ENCODE peak calls at places on chromosomes 11 and 22, in six cellular contexts. One of them, this sample, is unnamed.

GRCh38 chr11:125256471-125257010 is 92.0 kb downstream of the PKNOX2 start:
- DNase-seq in gastrocnemius medialis: no peak
- DNase-seq in IMR-90: no peak
- DNase-seq in GM12891: no peak
- DNase-seq in A549: no peak
- DNase-seq in GM12892: no peak
- DNase-seq in this sample: no peak

GRCh38 chr11:103051986-103052385 is 40.0 kb downstream of the DCUN1D5 start:
- DNase-seq in gastrocnemius medialis: no peak
- DNase-seq in IMR-90: peak
- DNase-seq in GM12891: no peak
- DNase-seq in A549: no peak
- DNase-seq in GM12892: no peak
- DNase-seq in this sample: no peak

GRCh38 chr11:116852261-116853125 is 15.1 kb upstream of the APOA1 start:
- DNase-seq in gastrocnemius medialis: no peak
- DNase-seq in IMR-90: peak
- DNase-seq in GM12891: no peak
- DNase-seq in A549: no peak
- DNase-seq in GM12892: no peak
- DNase-seq in this sample: peak

GRCh38 chr11:35103366-35104194 is 35.4 kb upstream of the CD44 start:
- DNase-seq in gastrocnemius medialis: no peak
- DNase-seq in IMR-90: peak
- DNase-seq in GM12891: no peak
- DNase-seq in A549: no peak
- DNase-seq in GM12892: no peak
- DNase-seq in this sample: no peak

GRCh38 chr11:16511109-16511806 is 154.9 kb upstream of the SOX6 start:
- DNase-seq in gastrocnemius medialis: no peak
- DNase-seq in IMR-90: peak
- DNase-seq in GM12891: no peak
- DNase-seq in A549: no peak
- DNase-seq in GM12892: no peak
- DNase-seq in this sample: no peak

GRCh38 chr11:2198621-2199365 is 27.2 kb upstream of the TH start:
- DNase-seq in gastrocnemius medialis: no peak
- DNase-seq in IMR-90: no peak
- DNase-seq in GM12891: no peak
- DNase-seq in A549: no peak
- DNase-seq in GM12892: no peak
- DNase-seq in this sample: no peak

GRCh38 chr11:121671276-121672168 is 218.8 kb upstream of the SORL1-AS1 start:
- DNase-seq in gastrocnemius medialis: no peak
- DNase-seq in IMR-90: peak
- DNase-seq in GM12891: no peak
- DNase-seq in A549: no peak
- DNase-seq in GM12892: no peak
- DNase-seq in this sample: no peak

GRCh38 chr11:13174090-13174489 is 103.5 kb upstream of the BMAL1 start:
- DNase-seq in gastrocnemius medialis: no peak
- DNase-seq in IMR-90: peak
- DNase-seq in GM12891: no peak
- DNase-seq in A549: no peak
- DNase-seq in GM12892: no peak
- DNase-seq in this sample: no peak

GRCh38 chr11:11620251-11620965 is 1.4 kb downstream of the GALNT18 start:
- DNase-seq in gastrocnemius medialis: no peak
- DNase-seq in IMR-90: peak
- DNase-seq in GM12891: peak
- DNase-seq in A549: peak
- DNase-seq in GM12892: peak
- DNase-seq in this sample: no peak

GRCh38 chr11:12884751-12885318 is 124.3 kb upstream of the RASSF10 start:
- DNase-seq in gastrocnemius medialis: no peak
- DNase-seq in IMR-90: no peak
- DNase-seq in GM12891: no peak
- DNase-seq in A549: no peak
- DNase-seq in GM12892: no peak
- DNase-seq in this sample: no peak

GRCh38 chr22:20904008-20904979 is 12.9 kb upstream of the CRKL start:
- DNase-seq in gastrocnemius medialis: peak
- DNase-seq in IMR-90: peak
- DNase-seq in GM12891: no peak
- DNase-seq in A549: peak
- DNase-seq in GM12892: no peak
- DNase-seq in this sample: peak

GRCh38 chr11:17745032-17745772 is 10.6 kb downstream of the KCNC1 start:
- DNase-seq in gastrocnemius medialis: no peak
- DNase-seq in IMR-90: no peak
- DNase-seq in GM12891: no peak
- DNase-seq in A549: no peak
- DNase-seq in GM12892: no peak
- DNase-seq in this sample: no peak

GRCh38 chr11:92246637-92247036 is 22.0 kb downstream of the FAT3 start:
- DNase-seq in gastrocnemius medialis: no peak
- DNase-seq in IMR-90: no peak
- DNase-seq in GM12891: no peak
- DNase-seq in A549: no peak
- DNase-seq in GM12892: no peak
- DNase-seq in this sample: no peak

GRCh38 chr11:3160252-3161031 is 4.7 kb downstream of the OSBPL5 start:
- DNase-seq in gastrocnemius medialis: peak
- DNase-seq in IMR-90: peak
- DNase-seq in GM12891: no peak
- DNase-seq in A549: no peak
- DNase-seq in GM12892: no peak
- DNase-seq in this sample: peak

GRCh38 chr22:19519041-19519926 is 4.9 kb downstream of the CLDN5 start:
- DNase-seq in gastrocnemius medialis: no peak
- DNase-seq in IMR-90: no peak
- DNase-seq in GM12891: no peak
- DNase-seq in A549: no peak
- DNase-seq in GM12892: no peak
- DNase-seq in this sample: no peak

GRCh38 chr22:25203082-25203481 is 3.4 kb downstream of the CRYBB3 start:
- DNase-seq in gastrocnemius medialis: no peak
- DNase-seq in IMR-90: no peak
- DNase-seq in GM12891: no peak
- DNase-seq in A549: no peak
- DNase-seq in GM12892: no peak
- DNase-seq in this sample: no peak

GRCh38 chr11:35313066-35313765 is 106.1 kb downstream of the SLC1A2 start:
- DNase-seq in gastrocnemius medialis: peak
- DNase-seq in IMR-90: no peak
- DNase-seq in GM12891: peak
- DNase-seq in A549: no peak
- DNase-seq in GM12892: peak
- DNase-seq in this sample: no peak

GRCh38 chr22:42688241-42688913 is 32.3 kb downstream of the A4GALT start:
- DNase-seq in gastrocnemius medialis: peak
- DNase-seq in IMR-90: peak
- DNase-seq in GM12891: no peak
- DNase-seq in A549: peak
- DNase-seq in GM12892: no peak
- DNase-seq in this sample: no peak

GRCh38 chr11:134015541-134015940 is 53.3 kb upstream of the JAM3 start:
- DNase-seq in gastrocnemius medialis: no peak
- DNase-seq in IMR-90: no peak
- DNase-seq in GM12891: no peak
- DNase-seq in A549: no peak
- DNase-seq in GM12892: no peak
- DNase-seq in this sample: no peak

DNA sequence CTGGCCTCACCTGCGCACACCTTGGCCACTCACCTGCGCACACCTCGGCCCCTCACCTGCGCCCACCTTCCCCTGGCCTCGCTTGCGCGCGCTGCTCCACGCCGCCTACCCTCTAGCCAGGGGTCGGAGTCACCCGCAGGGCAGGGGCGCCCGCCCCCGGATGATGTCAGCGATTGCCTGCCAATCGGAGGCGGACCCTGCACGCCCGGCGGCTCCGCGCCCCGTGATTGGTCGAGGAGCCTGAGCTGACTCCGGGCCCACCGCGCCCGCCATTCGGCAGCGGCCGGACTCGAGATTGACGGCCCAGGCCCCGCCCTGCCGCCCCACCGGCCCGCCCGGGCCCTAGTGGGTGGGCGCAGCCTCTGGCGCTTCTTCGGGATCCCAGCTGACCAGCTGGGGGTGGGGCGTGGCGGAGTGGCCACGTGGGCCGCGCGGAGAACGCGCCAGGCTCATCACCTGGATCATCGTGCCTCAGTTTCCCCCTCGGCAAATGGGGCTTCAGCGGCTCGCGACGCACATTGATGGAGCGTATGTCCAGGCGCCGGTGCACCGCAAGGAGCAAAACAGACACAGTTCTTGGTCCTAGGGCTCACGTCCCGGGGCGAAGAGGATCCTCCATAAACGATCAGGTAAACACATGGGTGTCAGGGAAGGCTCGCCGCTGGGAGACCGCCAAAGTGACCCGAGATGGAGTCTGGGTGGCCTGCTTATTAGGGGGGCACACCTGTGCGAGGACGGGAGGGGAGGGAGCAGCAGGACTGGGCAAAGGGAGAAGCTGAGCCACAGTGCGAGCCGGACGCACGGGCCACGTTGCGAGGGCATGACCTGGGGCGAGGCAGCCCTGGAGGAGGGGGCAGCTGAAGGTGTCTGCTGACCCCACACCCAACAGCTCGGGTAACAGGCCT is at the start of gene DHCR7:
- DNase-seq in gastrocnemius medialis: peak
- DNase-seq in IMR-90: peak
- DNase-seq in GM12891: peak
- DNase-seq in A549: peak
- DNase-seq in GM12892: peak
- DNase-seq in this sample: peak
- TF ChIP-seq POLR2A in gastrocnemius medialis: peak
- TF ChIP-seq POLR2A in IMR-90: no peak
- TF ChIP-seq POLR2A in GM12891: no peak
- TF ChIP-seq POLR2A in A549: peak
- TF ChIP-seq POLR2A in GM12892: peak
- TF ChIP-seq POLR2A in this sample: peak

DNA sequence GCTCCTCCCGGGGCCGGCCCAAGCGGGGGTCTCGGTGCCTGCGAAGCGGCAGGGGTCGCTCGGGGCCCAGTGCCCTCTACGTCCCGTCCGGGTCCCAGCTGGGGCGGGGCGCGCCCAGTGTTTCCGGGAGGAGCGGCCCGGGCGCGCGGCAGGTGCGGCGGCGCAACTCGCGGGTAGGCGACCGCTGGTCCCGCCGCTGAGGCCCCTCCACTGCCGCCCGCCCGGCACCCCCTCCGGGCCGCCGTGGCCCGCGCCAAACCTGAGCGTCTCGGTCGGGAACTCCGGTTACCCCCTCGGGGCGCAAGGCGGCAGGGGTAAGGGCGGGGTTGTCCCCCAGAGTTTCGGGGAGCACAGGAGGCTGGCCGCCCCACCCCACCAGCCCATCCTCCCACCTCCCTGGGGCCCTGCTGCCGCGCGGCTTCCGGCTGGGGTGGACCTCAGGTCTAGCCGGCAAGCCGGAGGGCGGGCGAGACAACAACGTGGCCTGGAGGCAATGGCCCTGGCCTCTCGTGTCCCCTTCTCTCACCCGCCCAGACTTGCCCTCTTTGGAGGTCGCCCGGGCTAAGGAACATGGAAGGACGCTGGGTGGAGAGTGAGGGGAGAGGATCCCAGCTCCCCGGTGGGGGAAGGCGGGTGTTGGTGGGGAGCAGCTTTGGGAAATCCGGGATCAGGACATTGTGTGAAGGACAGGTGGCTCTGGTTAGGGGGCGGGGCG is 416 bp upstream of the CRACR2B start:
- DNase-seq in gastrocnemius medialis: no peak
- DNase-seq in IMR-90: no peak
- DNase-seq in GM12891: no peak
- DNase-seq in A549: no peak
- DNase-seq in GM12892: peak
- DNase-seq in this sample: no peak
- TF ChIP-seq POLR2A in gastrocnemius medialis: no peak
- TF ChIP-seq POLR2A in IMR-90: no peak
- TF ChIP-seq POLR2A in GM12891: no peak
- TF ChIP-seq POLR2A in A549: no peak
- TF ChIP-seq POLR2A in GM12892: no peak
- TF ChIP-seq POLR2A in this sample: no peak

DNA sequence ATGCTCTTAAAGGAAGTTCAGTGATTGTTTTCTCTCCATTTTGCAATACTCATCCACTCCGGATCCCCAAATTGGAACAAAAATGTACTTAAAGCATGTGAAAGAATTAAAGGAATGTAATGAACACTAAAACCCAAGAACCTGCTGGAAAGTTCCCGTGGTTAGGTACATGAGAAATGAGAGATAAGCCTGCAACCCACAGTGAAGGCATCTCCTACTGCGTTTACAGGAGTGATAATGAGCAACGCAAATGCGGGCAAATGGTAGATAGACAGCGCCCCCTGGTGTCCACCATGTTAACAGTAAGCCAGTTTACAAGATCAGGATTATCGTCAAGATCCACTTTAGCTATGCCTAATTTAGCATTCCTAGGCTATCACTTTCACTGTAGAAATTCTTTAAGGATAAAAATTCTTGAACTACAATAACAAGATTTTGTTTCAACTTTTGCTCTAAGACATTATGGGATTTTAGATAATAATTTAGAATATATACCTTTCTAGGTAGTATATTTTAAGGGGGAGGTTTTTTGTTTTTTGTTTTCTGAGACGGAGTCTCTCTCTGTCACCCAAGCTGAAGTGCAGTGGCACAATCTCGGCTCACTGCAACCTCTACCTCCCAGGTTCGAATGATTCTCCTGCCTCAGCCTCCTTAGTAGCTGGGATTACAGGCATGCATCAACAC is 29.9 kb downstream of the ALG9 start:
- DNase-seq in gastrocnemius medialis: peak
- DNase-seq in IMR-90: peak
- DNase-seq in GM12891: peak
- DNase-seq in A549: peak
- DNase-seq in GM12892: peak
- DNase-seq in this sample: peak
- TF ChIP-seq POLR2A in gastrocnemius medialis: no peak
- TF ChIP-seq POLR2A in IMR-90: peak
- TF ChIP-seq POLR2A in GM12891: no peak
- TF ChIP-seq POLR2A in A549: no peak
- TF ChIP-seq POLR2A in GM12892: no peak
- TF ChIP-seq POLR2A in this sample: no peak

DNA sequence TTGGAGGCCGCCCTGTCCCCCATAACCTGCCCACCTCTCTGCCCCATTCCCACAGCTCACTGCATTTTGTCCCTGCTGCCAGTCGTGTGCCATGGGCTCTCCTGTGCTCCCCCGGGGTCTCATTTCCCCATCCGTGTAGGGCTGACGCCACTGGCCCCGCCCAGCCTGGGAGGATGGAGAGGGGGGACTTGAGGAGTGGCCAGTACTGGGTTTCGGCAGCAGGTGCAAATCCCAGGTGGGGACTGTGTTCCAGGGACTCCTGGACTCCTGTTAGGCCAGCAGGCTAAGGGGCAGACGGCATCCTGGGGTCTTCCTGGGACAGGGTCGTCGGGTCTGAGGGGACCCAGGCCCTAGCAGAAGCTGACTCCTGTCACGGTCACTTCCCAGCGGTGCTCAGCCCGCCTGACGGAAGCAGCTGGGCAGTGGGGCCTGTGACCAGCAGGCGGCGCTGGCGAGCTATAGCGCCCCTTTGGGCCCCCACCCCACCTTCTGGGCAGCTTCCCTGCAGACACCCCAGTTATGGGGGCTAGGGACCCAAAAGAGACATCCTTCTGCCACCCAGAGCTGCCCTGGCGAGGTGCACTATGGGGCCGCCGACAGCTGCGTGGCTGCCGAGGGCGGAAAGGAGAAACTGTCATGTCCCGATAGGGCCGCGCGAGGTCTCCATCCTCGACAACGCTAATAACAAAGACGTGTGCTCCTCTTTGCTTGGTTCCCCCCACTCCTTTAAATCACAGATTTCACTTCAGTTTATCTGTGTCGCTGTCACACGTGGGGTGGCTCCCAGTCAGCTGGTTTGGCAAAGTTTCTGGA is 979 bp upstream of the MYO7A start:
- DNase-seq in gastrocnemius medialis: no peak
- DNase-seq in IMR-90: peak
- DNase-seq in GM12891: peak
- DNase-seq in A549: peak
- DNase-seq in GM12892: peak
- DNase-seq in this sample: peak
- TF ChIP-seq POLR2A in gastrocnemius medialis: no peak
- TF ChIP-seq POLR2A in IMR-90: no peak
- TF ChIP-seq POLR2A in GM12891: no peak
- TF ChIP-seq POLR2A in A549: no peak
- TF ChIP-seq POLR2A in GM12892: no peak
- TF ChIP-seq POLR2A in this sample: no peak